ENCODE peak calls at places on chromosomes 6 and 20, in four cellular contexts. W is pancreas, R is BJ, Z is H1. Q is an unnamed sample. For H3K27me3, the result is how much of the 10 kb centered on the place peaks cover.

GRCh38 chr6:20286968-20287565 is 74.8 kb upstream of the MBOAT1 start:
- DNase-seq in W (no peak), R (no peak), Z (no peak), Q (no peak)

GRCh38 chr6:151027295-151027747 is 161.8 kb downstream of the MTHFD1L start:
- DNase-seq in W (no peak), R (no peak), Z (no peak), Q (no peak)

GRCh38 chr20:58610071-58610800 is 40.8 kb upstream of the STX16 start:
- DNase-seq in W (no peak), R (no peak), Z (no peak), Q (no peak)

GRCh38 chr6:10695086-10695657 is 400 bp downstream of the PAK1IP1 start:
- DNase-seq in W (no peak), R (no peak), Z (no peak), Q (no peak)

GRCh38 chr20:57629976-57630525 is 9.8 kb upstream of the ZBP1 start:
- DNase-seq in W (no peak), R (no peak), Z (peak), Q (no peak)

GRCh38 chr20:49659096-49659495 is 54.6 kb downstream of the B4GALT5 start:
- DNase-seq in W (no peak), R (no peak), Z (no peak), Q (no peak)

GRCh38 chr6:75436869-75437268 is 56.7 kb downstream of the FILIP1 start:
- DNase-seq in W (no peak), R (no peak), Z (no peak), Q (no peak)

GRCh38 chr6:168450921-168451320 is 9.9 kb downstream of the SMOC2 start:
- DNase-seq in W (no peak), R (no peak), Z (no peak), Q (no peak)

GRCh38 chr6:60671369-60671768 is 1614.7 kb downstream of the KHDRBS2 start:
- DNase-seq in W (no peak), R (no peak), Z (no peak), Q (no peak)

GRCh38 chr6:710601-711571 is 17.9 kb upstream of the EXOC2 start:
- DNase-seq in W (peak), R (no peak), Z (peak), Q (peak)

GRCh38 chr6:165632194-165632593 is 30.8 kb downstream of the PDE10A start:
- DNase-seq in W (no peak), R (no peak), Z (no peak), Q (no peak)

GRCh38 chr20:31440012-31440659 is at the start of gene DEFB123:
- DNase-seq in W (no peak), R (no peak), Z (no peak), Q (no peak)

GRCh38 chr6:150741633-150742200 is 123.8 kb upstream of the MTHFD1L start:
- DNase-seq in W (no peak), R (no peak), Z (no peak), Q (no peak)

GRCh38 chr6:104527761-104528415 is 331.8 kb downstream of the HACE1 start:
- DNase-seq in W (no peak), R (no peak), Z (peak), Q (no peak)

GRCh38 chr6:55882731-55883595 is 7.6 kb upstream of the BMP5 start:
- DNase-seq in W (no peak), R (peak), Z (no peak), Q (no peak)

GRCh38 chr6:149851461-149851860 is 12.7 kb downstream of the LRP11 start:
- DNase-seq in W (no peak), R (no peak), Z (no peak), Q (no peak)

GRCh38 chr6:3088853-3089445 is 20.7 kb downstream of the RIPK1 start:
- DNase-seq in W (no peak), R (peak), Z (no peak), Q (no peak)

GRCh38 chr20:50041238-50041915 is 58.6 kb downstream of the SNAI1 start:
- DNase-seq in W (no peak), R (no peak), Z (no peak), Q (no peak)

GRCh38 chr6:3410385-3411360 is 46.2 kb downstream of the SLC22A23 start:
- DNase-seq in W (peak), R (no peak), Z (peak), Q (peak)

GRCh38 chr20:19713851-19714716 is 44.0 kb upstream of the RIN2 start:
- DNase-seq in W (no peak), R (no peak), Z (no peak), Q (no peak)

GRCh38 chr20:1204061-1204460 is 807 bp downstream of the C20orf202 start:
- DNase-seq in W (no peak), R (no peak), Z (no peak), Q (no peak)

GRCh38 chr20:38940644-38941043 is 14.4 kb downstream of the FAM83D start:
- DNase-seq in W (no peak), R (no peak), Z (no peak), Q (no peak)

GRCh38 chr20:35012227-35013069 is 56.8 kb downstream of the MYH7B start:
- DNase-seq in W (no peak), R (no peak), Z (no peak), Q (no peak)

GRCh38 chr6:131036616-131037015 is 26.4 kb downstream of the EPB41L2 start:
- DNase-seq in W (no peak), R (no peak), Z (no peak), Q (no peak)

GRCh38 chr20:1809611-1810510 is 85.3 kb upstream of the SIRPA start:
- DNase-seq in W (no peak), R (no peak), Z (no peak), Q (no peak)

GRCh38 chr6:77561768-77562314 is 91.0 kb upstream of the MEI4 start:
- DNase-seq in W (no peak), R (no peak), Z (no peak), Q (no peak)

GRCh38 chr20:2729251-2729713 is 36.7 kb downstream of the EBF4 start:
- DNase-seq in W (no peak), R (no peak), Z (no peak), Q (no peak)

GRCh38 chr6:56484669-56485068 is 158.0 kb downstream of the DST start:
- DNase-seq in W (no peak), R (peak), Z (no peak), Q (no peak)

GRCh38 chr20:1816384-1817381 is 78.5 kb upstream of the SIRPA start:
- DNase-seq in W (no peak), R (peak), Z (no peak), Q (no peak)

GRCh38 chr20:1813101-1813529 is 82.1 kb upstream of the SIRPA start:
- DNase-seq in W (no peak), R (peak), Z (no peak), Q (no peak)

GRCh38 chr6:12288211-12288618 is 1.9 kb upstream of the EDN1 start:
- DNase-seq in W (peak), R (no peak), Z (no peak), Q (no peak)

GRCh38 chr6:160010067-160010466 is 41.2 kb downstream of the IGF2R start:
- DNase-seq in W (no peak), R (peak), Z (no peak), Q (no peak)

GRCh38 chr6:131124341-131125071 is 10.8 kb upstream of the AKAP7 start:
- DNase-seq in W (no peak), R (no peak), Z (no peak), Q (no peak)

GRCh38 chr6:135321012-135321621 is 140.0 kb downstream of the MYB start:
- DNase-seq in W (no peak), R (no peak), Z (no peak), Q (no peak)

GRCh38 chr20:36479938-36480337 is 61.4 kb upstream of the MYL9 start:
- DNase-seq in W (no peak), R (no peak), Z (no peak), Q (no peak)

GRCh38 chr6:142374965-142375733 is 73.3 kb downstream of the ADGRG6 start:
- DNase-seq in W (no peak), R (peak), Z (no peak), Q (no peak)

GRCh38 chr6:107655245-107655644 is 165.3 kb downstream of the SOBP start:
- DNase-seq in W (no peak), R (no peak), Z (no peak), Q (no peak)

GRCh38 chr6:161100072-161100471 is 108.5 kb downstream of the MAP3K4 start:
- DNase-seq in W (no peak), R (no peak), Z (no peak), Q (no peak)

GRCh38 chr20:62637110-62637509 is 5.2 kb upstream of the SLCO4A1 start:
- DNase-seq in W (no peak), R (no peak), Z (no peak), Q (no peak)
- H3K4me3 ChIP-seq in W (no peak), R (no peak), Z (no peak), Q (no peak)

GRCh38 chr20:60955687-60956086 is 296.4 kb upstream of the CDH4 start:
- DNase-seq in W (no peak), R (no peak), Z (no peak), Q (no peak)
- H3K27me3 ChIP-seq in W (under half), R (under half), Z (under half), Q (under half)

GRCh38 chr6:24859608-24860007 is 60.9 kb upstream of the ARMH2 start:
- DNase-seq in W (no peak), R (no peak), Z (no peak), Q (no peak)
- H3K4me3 ChIP-seq in W (no peak), R (no peak), Z (no peak), Q (no peak)

GRCh38 chr20:61361501-61361900 is 109.4 kb downstream of the CDH4 start:
- DNase-seq in W (no peak), R (no peak), Z (no peak), Q (no peak)
- H3K27me3 ChIP-seq in W (under half), R (under half), Z (under half), Q (under half)

DNA sequence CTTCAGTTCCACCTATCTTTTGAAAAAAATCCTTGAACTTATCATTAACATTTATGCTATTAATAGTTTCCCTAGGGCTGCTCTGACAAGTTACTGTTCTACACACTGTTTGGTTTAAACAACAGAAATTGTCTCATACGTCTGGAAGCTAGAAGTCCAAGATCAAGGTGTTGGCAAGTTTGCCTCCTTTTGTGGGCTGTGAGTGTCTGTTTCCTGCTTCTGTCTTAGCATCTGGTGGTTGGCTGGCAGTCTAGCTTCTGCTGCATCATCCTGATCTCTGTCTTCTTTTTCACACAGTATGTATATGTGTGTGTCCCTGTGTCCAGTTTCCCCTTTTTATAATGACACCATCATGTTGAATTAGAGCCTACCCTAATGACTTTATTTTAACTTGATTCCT is 154.8 kb downstream of the RPS12 start:
- DNase-seq in W (no peak), R (no peak), Z (no peak), Q (no peak)
- H3K4me3 ChIP-seq in W (no peak), R (no peak), Z (no peak), Q (no peak)

GRCh38 chr20:33740189-33740588 is 8.4 kb downstream of the ZNF341 start:
- DNase-seq in W (no peak), R (no peak), Z (no peak), Q (no peak)

GRCh38 chr20:33744773-33745385 is 13.1 kb downstream of the ZNF341 start:
- DNase-seq in W (no peak), R (no peak), Z (no peak), Q (no peak)

GRCh38 chr20:33744181-33744580 is 12.4 kb downstream of the ZNF341 start:
- DNase-seq in W (no peak), R (no peak), Z (no peak), Q (no peak)

GRCh38 chr20:33736962-33737361 is 5.2 kb downstream of the ZNF341 start:
- DNase-seq in W (no peak), R (no peak), Z (no peak), Q (no peak)

GRCh38 chr20:33739493-33739892 is 7.7 kb downstream of the ZNF341 start:
- DNase-seq in W (no peak), R (no peak), Z (no peak), Q (no peak)
- H3K27me3 ChIP-seq in W (under half), R (under half), Z (under half), Q (under half)

GRCh38 chr6:117423754-117424153 is 2.0 kb downstream of the ROS1 start:
- DNase-seq in W (no peak), R (no peak), Z (no peak), Q (no peak)
- H3K4me3 ChIP-seq in W (no peak), R (no peak), Z (no peak), Q (no peak)

GRCh38 chr20:62587757-62588402 is 54.4 kb upstream of the SLCO4A1 start:
- DNase-seq in W (no peak), R (no peak), Z (peak), Q (no peak)
- H3K27me3 ChIP-seq in W (under half), R (under half), Z (under half), Q (under half)

GRCh38 chr20:45814314-45814713 is 1.9 kb downstream of the UBE2C start:
- DNase-seq in W (no peak), R (no peak), Z (no peak), Q (no peak)
- H3K4me3 ChIP-seq in W (no peak), R (no peak), Z (no peak), Q (no peak)

DNA sequence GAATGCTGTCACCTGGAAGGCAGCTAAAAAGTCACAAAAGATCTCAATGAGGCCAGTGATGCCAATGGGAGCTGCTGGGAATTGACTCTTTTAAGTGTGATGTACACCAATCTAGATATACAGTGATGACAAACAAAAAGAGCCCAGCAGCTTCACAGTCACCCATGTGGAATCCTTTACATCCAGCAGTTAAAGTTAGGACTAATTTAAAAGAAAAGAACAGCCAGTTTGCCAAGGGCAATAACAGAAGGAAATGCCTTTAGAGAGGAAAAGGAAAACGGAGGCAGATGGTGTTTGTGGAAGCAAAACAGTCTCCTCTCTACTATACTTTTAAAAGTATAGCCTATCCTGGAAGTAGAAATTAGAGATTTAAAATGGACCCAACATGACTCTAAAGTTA is 873.5 kb downstream of the EPHA7 start:
- DNase-seq in W (no peak), R (no peak), Z (no peak), Q (no peak)
- H3K27me3 ChIP-seq in W (under half), R (under half), Z (under half), Q (under half)